ENCODE peak calls at places on chromosome 5, in nine cellular contexts. One of them, this sample, is unnamed.

GRCh38 chr5:134127376-134127861 is 12.9 kb downstream of the TCF7 start:
- DNase-seq in NCI-H2029: no peak
- DNase-seq in glomerular endothelial cell: no peak
- DNase-seq in retina: no peak
- DNase-seq in head of caudate nucleus: no peak
- DNase-seq in activated CD4-positive, alpha-beta T cell treated with anti-CD3 and anti-CD28 coated beads, Interleukin-2, amount 50 U/mL, for 48 hours: peak
- DNase-seq in astrocyte of the spinal cord: peak
- DNase-seq in bronchial epithelial cell: peak
- DNase-seq in HCEC 1CT: no peak
- DNase-seq in this sample: peak

GRCh38 chr5:68460147-68460760 is 244.7 kb downstream of the PIK3R1 start:
- DNase-seq in NCI-H2029: peak
- DNase-seq in glomerular endothelial cell: peak
- DNase-seq in retina: no peak
- DNase-seq in head of caudate nucleus: no peak
- DNase-seq in activated CD4-positive, alpha-beta T cell treated with anti-CD3 and anti-CD28 coated beads, Interleukin-2, amount 50 U/mL, for 48 hours: peak
- DNase-seq in astrocyte of the spinal cord: peak
- DNase-seq in bronchial epithelial cell: peak
- DNase-seq in HCEC 1CT: peak
- DNase-seq in this sample: peak

GRCh38 chr5:83711982-83712601 is 8.6 kb downstream of the HAPLN1 start:
- DNase-seq in NCI-H2029: peak
- DNase-seq in glomerular endothelial cell: peak
- DNase-seq in retina: no peak
- DNase-seq in head of caudate nucleus: no peak
- DNase-seq in activated CD4-positive, alpha-beta T cell treated with anti-CD3 and anti-CD28 coated beads, Interleukin-2, amount 50 U/mL, for 48 hours: peak
- DNase-seq in astrocyte of the spinal cord: peak
- DNase-seq in bronchial epithelial cell: peak
- DNase-seq in HCEC 1CT: peak
- DNase-seq in this sample: peak

GRCh38 chr5:50582699-50583098 is 83.7 kb upstream of the PARP8 start:
- DNase-seq in NCI-H2029: no peak
- DNase-seq in glomerular endothelial cell: no peak
- DNase-seq in retina: no peak
- DNase-seq in head of caudate nucleus: no peak
- DNase-seq in activated CD4-positive, alpha-beta T cell treated with anti-CD3 and anti-CD28 coated beads, Interleukin-2, amount 50 U/mL, for 48 hours: no peak
- DNase-seq in astrocyte of the spinal cord: no peak
- DNase-seq in bronchial epithelial cell: no peak
- DNase-seq in HCEC 1CT: no peak
- DNase-seq in this sample: no peak

GRCh38 chr5:153490124-153491085 is at the start of gene GRIA1:
- DNase-seq in NCI-H2029: no peak
- DNase-seq in glomerular endothelial cell: no peak
- DNase-seq in retina: peak
- DNase-seq in head of caudate nucleus: peak
- DNase-seq in activated CD4-positive, alpha-beta T cell treated with anti-CD3 and anti-CD28 coated beads, Interleukin-2, amount 50 U/mL, for 48 hours: no peak
- DNase-seq in astrocyte of the spinal cord: peak
- DNase-seq in bronchial epithelial cell: no peak
- DNase-seq in HCEC 1CT: peak
- DNase-seq in this sample: no peak

GRCh38 chr5:134371834-134372340 is 518 bp downstream of the UBE2B start:
- DNase-seq in NCI-H2029: no peak
- DNase-seq in glomerular endothelial cell: no peak
- DNase-seq in retina: peak
- DNase-seq in head of caudate nucleus: peak
- DNase-seq in activated CD4-positive, alpha-beta T cell treated with anti-CD3 and anti-CD28 coated beads, Interleukin-2, amount 50 U/mL, for 48 hours: peak
- DNase-seq in astrocyte of the spinal cord: peak
- DNase-seq in bronchial epithelial cell: peak
- DNase-seq in HCEC 1CT: peak
- DNase-seq in this sample: peak

GRCh38 chr5:51829691-51830090 is 446.4 kb downstream of the ISL1 start:
- DNase-seq in NCI-H2029: no peak
- DNase-seq in glomerular endothelial cell: peak
- DNase-seq in retina: no peak
- DNase-seq in head of caudate nucleus: no peak
- DNase-seq in activated CD4-positive, alpha-beta T cell treated with anti-CD3 and anti-CD28 coated beads, Interleukin-2, amount 50 U/mL, for 48 hours: no peak
- DNase-seq in astrocyte of the spinal cord: no peak
- DNase-seq in bronchial epithelial cell: peak
- DNase-seq in HCEC 1CT: no peak
- DNase-seq in this sample: no peak

GRCh38 chr5:77224672-77225355 is 14.3 kb downstream of the PDE8B start:
- DNase-seq in NCI-H2029: no peak
- DNase-seq in glomerular endothelial cell: no peak
- DNase-seq in retina: no peak
- DNase-seq in head of caudate nucleus: no peak
- DNase-seq in activated CD4-positive, alpha-beta T cell treated with anti-CD3 and anti-CD28 coated beads, Interleukin-2, amount 50 U/mL, for 48 hours: no peak
- DNase-seq in astrocyte of the spinal cord: peak
- DNase-seq in bronchial epithelial cell: no peak
- DNase-seq in HCEC 1CT: no peak
- DNase-seq in this sample: peak

GRCh38 chr5:139774980-139775654 is 20.5 kb upstream of the PSD2 start:
- DNase-seq in NCI-H2029: peak
- DNase-seq in glomerular endothelial cell: no peak
- DNase-seq in retina: peak
- DNase-seq in head of caudate nucleus: peak
- DNase-seq in activated CD4-positive, alpha-beta T cell treated with anti-CD3 and anti-CD28 coated beads, Interleukin-2, amount 50 U/mL, for 48 hours: peak
- DNase-seq in astrocyte of the spinal cord: peak
- DNase-seq in bronchial epithelial cell: no peak
- DNase-seq in HCEC 1CT: peak
- DNase-seq in this sample: no peak

GRCh38 chr5:38695021-38695961 is 138.8 kb upstream of the LIFR start:
- DNase-seq in NCI-H2029: no peak
- DNase-seq in glomerular endothelial cell: no peak
- DNase-seq in retina: peak
- DNase-seq in head of caudate nucleus: no peak
- DNase-seq in activated CD4-positive, alpha-beta T cell treated with anti-CD3 and anti-CD28 coated beads, Interleukin-2, amount 50 U/mL, for 48 hours: no peak
- DNase-seq in astrocyte of the spinal cord: no peak
- DNase-seq in bronchial epithelial cell: no peak
- DNase-seq in HCEC 1CT: peak
- DNase-seq in this sample: peak

GRCh38 chr5:149776376-149777305 is 46.5 kb downstream of the PPARGC1B start:
- DNase-seq in NCI-H2029: peak
- DNase-seq in glomerular endothelial cell: no peak
- DNase-seq in retina: no peak
- DNase-seq in head of caudate nucleus: peak
- DNase-seq in activated CD4-positive, alpha-beta T cell treated with anti-CD3 and anti-CD28 coated beads, Interleukin-2, amount 50 U/mL, for 48 hours: no peak
- DNase-seq in astrocyte of the spinal cord: no peak
- DNase-seq in bronchial epithelial cell: peak
- DNase-seq in HCEC 1CT: no peak
- DNase-seq in this sample: no peak

GRCh38 chr5:64806537-64806936 is 37.8 kb downstream of the CWC27 start:
- DNase-seq in NCI-H2029: no peak
- DNase-seq in glomerular endothelial cell: no peak
- DNase-seq in retina: no peak
- DNase-seq in head of caudate nucleus: no peak
- DNase-seq in activated CD4-positive, alpha-beta T cell treated with anti-CD3 and anti-CD28 coated beads, Interleukin-2, amount 50 U/mL, for 48 hours: no peak
- DNase-seq in astrocyte of the spinal cord: no peak
- DNase-seq in bronchial epithelial cell: no peak
- DNase-seq in HCEC 1CT: no peak
- DNase-seq in this sample: no peak

GRCh38 chr5:14491015-14491414 is 90.6 kb upstream of the OTULINL start:
- DNase-seq in NCI-H2029: no peak
- DNase-seq in glomerular endothelial cell: no peak
- DNase-seq in retina: no peak
- DNase-seq in head of caudate nucleus: no peak
- DNase-seq in activated CD4-positive, alpha-beta T cell treated with anti-CD3 and anti-CD28 coated beads, Interleukin-2, amount 50 U/mL, for 48 hours: no peak
- DNase-seq in astrocyte of the spinal cord: no peak
- DNase-seq in bronchial epithelial cell: no peak
- DNase-seq in HCEC 1CT: no peak
- DNase-seq in this sample: no peak

GRCh38 chr5:76579166-76579765 is 43.9 kb downstream of the F2RL2 start:
- DNase-seq in NCI-H2029: no peak
- DNase-seq in glomerular endothelial cell: no peak
- DNase-seq in retina: no peak
- DNase-seq in head of caudate nucleus: no peak
- DNase-seq in activated CD4-positive, alpha-beta T cell treated with anti-CD3 and anti-CD28 coated beads, Interleukin-2, amount 50 U/mL, for 48 hours: no peak
- DNase-seq in astrocyte of the spinal cord: no peak
- DNase-seq in bronchial epithelial cell: peak
- DNase-seq in HCEC 1CT: peak
- DNase-seq in this sample: no peak

GRCh38 chr5:139276426-139276825 is 17.1 kb upstream of the MATR3 start:
- DNase-seq in NCI-H2029: no peak
- DNase-seq in glomerular endothelial cell: no peak
- DNase-seq in retina: no peak
- DNase-seq in head of caudate nucleus: no peak
- DNase-seq in activated CD4-positive, alpha-beta T cell treated with anti-CD3 and anti-CD28 coated beads, Interleukin-2, amount 50 U/mL, for 48 hours: no peak
- DNase-seq in astrocyte of the spinal cord: no peak
- DNase-seq in bronchial epithelial cell: peak
- DNase-seq in HCEC 1CT: no peak
- DNase-seq in this sample: no peak

GRCh38 chr5:133117930-133118445 is 66.2 kb downstream of the HSPA4 start:
- DNase-seq in NCI-H2029: no peak
- DNase-seq in glomerular endothelial cell: no peak
- DNase-seq in retina: no peak
- DNase-seq in head of caudate nucleus: no peak
- DNase-seq in activated CD4-positive, alpha-beta T cell treated with anti-CD3 and anti-CD28 coated beads, Interleukin-2, amount 50 U/mL, for 48 hours: no peak
- DNase-seq in astrocyte of the spinal cord: no peak
- DNase-seq in bronchial epithelial cell: no peak
- DNase-seq in HCEC 1CT: no peak
- DNase-seq in this sample: no peak

GRCh38 chr5:1437452-1437851 is 7.8 kb downstream of the SLC6A3 start:
- DNase-seq in NCI-H2029: peak
- DNase-seq in glomerular endothelial cell: no peak
- DNase-seq in retina: no peak
- DNase-seq in head of caudate nucleus: no peak
- DNase-seq in activated CD4-positive, alpha-beta T cell treated with anti-CD3 and anti-CD28 coated beads, Interleukin-2, amount 50 U/mL, for 48 hours: no peak
- DNase-seq in astrocyte of the spinal cord: no peak
- DNase-seq in bronchial epithelial cell: peak
- DNase-seq in HCEC 1CT: peak
- DNase-seq in this sample: peak

GRCh38 chr5:127326438-127326837 is 35.8 kb downstream of the MEGF10 start:
- DNase-seq in NCI-H2029: no peak
- DNase-seq in glomerular endothelial cell: no peak
- DNase-seq in retina: no peak
- DNase-seq in head of caudate nucleus: no peak
- DNase-seq in activated CD4-positive, alpha-beta T cell treated with anti-CD3 and anti-CD28 coated beads, Interleukin-2, amount 50 U/mL, for 48 hours: no peak
- DNase-seq in astrocyte of the spinal cord: no peak
- DNase-seq in bronchial epithelial cell: no peak
- DNase-seq in HCEC 1CT: no peak
- DNase-seq in this sample: no peak

GRCh38 chr5:149166128-149166527 is 24.8 kb downstream of the ABLIM3 start:
- DNase-seq in NCI-H2029: no peak
- DNase-seq in glomerular endothelial cell: no peak
- DNase-seq in retina: no peak
- DNase-seq in head of caudate nucleus: no peak
- DNase-seq in activated CD4-positive, alpha-beta T cell treated with anti-CD3 and anti-CD28 coated beads, Interleukin-2, amount 50 U/mL, for 48 hours: no peak
- DNase-seq in astrocyte of the spinal cord: no peak
- DNase-seq in bronchial epithelial cell: peak
- DNase-seq in HCEC 1CT: peak
- DNase-seq in this sample: no peak

GRCh38 chr5:144187699-144188294 is 17.1 kb downstream of the KCTD16 start:
- DNase-seq in NCI-H2029: peak
- DNase-seq in glomerular endothelial cell: peak
- DNase-seq in retina: no peak
- DNase-seq in head of caudate nucleus: no peak
- DNase-seq in activated CD4-positive, alpha-beta T cell treated with anti-CD3 and anti-CD28 coated beads, Interleukin-2, amount 50 U/mL, for 48 hours: peak
- DNase-seq in astrocyte of the spinal cord: peak
- DNase-seq in bronchial epithelial cell: peak
- DNase-seq in HCEC 1CT: peak
- DNase-seq in this sample: peak

GRCh38 chr5:73201547-73202513 is 28.8 kb downstream of the TMEM174 start:
- DNase-seq in NCI-H2029: peak
- DNase-seq in glomerular endothelial cell: peak
- DNase-seq in retina: peak
- DNase-seq in head of caudate nucleus: peak
- DNase-seq in activated CD4-positive, alpha-beta T cell treated with anti-CD3 and anti-CD28 coated beads, Interleukin-2, amount 50 U/mL, for 48 hours: peak
- DNase-seq in astrocyte of the spinal cord: peak
- DNase-seq in bronchial epithelial cell: peak
- DNase-seq in HCEC 1CT: peak
- DNase-seq in this sample: peak

GRCh38 chr5:109455598-109456096 is 45.9 kb upstream of the PJA2 start:
- DNase-seq in NCI-H2029: peak
- DNase-seq in glomerular endothelial cell: peak
- DNase-seq in retina: peak
- DNase-seq in head of caudate nucleus: no peak
- DNase-seq in activated CD4-positive, alpha-beta T cell treated with anti-CD3 and anti-CD28 coated beads, Interleukin-2, amount 50 U/mL, for 48 hours: peak
- DNase-seq in astrocyte of the spinal cord: peak
- DNase-seq in bronchial epithelial cell: peak
- DNase-seq in HCEC 1CT: peak
- DNase-seq in this sample: peak

GRCh38 chr5:100755435-100755834 is 147.6 kb downstream of the ST8SIA4 start:
- DNase-seq in NCI-H2029: no peak
- DNase-seq in glomerular endothelial cell: no peak
- DNase-seq in retina: no peak
- DNase-seq in head of caudate nucleus: no peak
- DNase-seq in activated CD4-positive, alpha-beta T cell treated with anti-CD3 and anti-CD28 coated beads, Interleukin-2, amount 50 U/mL, for 48 hours: no peak
- DNase-seq in astrocyte of the spinal cord: no peak
- DNase-seq in bronchial epithelial cell: no peak
- DNase-seq in HCEC 1CT: no peak
- DNase-seq in this sample: no peak